ENCODE peak calls at places on chromosomes 3 and 15, in four cellular contexts. Q is pancreas, L is transverse colon, P is dorsolateral prefrontal cortex. R is an unnamed sample.

GRCh38 chr3:134527037-134527436 is 41.2 kb downstream of the CEP63 start:
- DNase-seq in Q (no peak), L (no peak), P (no peak), R (no peak)

GRCh38 chr15:70286110-70286806 is 188.5 kb upstream of the TLE3 start:
- DNase-seq in Q (no peak), L (no peak), P (no peak), R (no peak)

GRCh38 chr15:99911824-99912223 is 178.6 kb upstream of the LYSMD4 start:
- DNase-seq in Q (no peak), L (no peak), P (no peak), R (no peak)

GRCh38 chr15:26082833-26083174 is 219.7 kb upstream of the ATP10A start:
- DNase-seq in Q (no peak), L (no peak), P (no peak), R (no peak)

GRCh38 chr15:100681335-100681746 is 79.0 kb downstream of the ASB7 start:
- DNase-seq in Q (no peak), L (no peak), P (no peak), R (no peak)

GRCh38 chr15:88656760-88657221 is 18.0 kb downstream of the ISG20 start:
- DNase-seq in Q (no peak), L (peak; percentile 74), P (no peak), R (no peak)

GRCh38 chr3:175777495-175777894 is 918.4 kb downstream of the NAALADL2 start:
- DNase-seq in Q (no peak), L (no peak), P (no peak), R (no peak)

GRCh38 chr3:196323723-196324122 is 5.7 kb upstream of the DYNLT2B start:
- DNase-seq in Q (no peak), L (no peak), P (no peak), R (no peak)

GRCh38 chr3:184322731-184323487 is 8.5 kb downstream of the EIF4G1 start:
- DNase-seq in Q (peak; percentile 26), L (no peak), P (no peak), R (no peak)

DNA sequence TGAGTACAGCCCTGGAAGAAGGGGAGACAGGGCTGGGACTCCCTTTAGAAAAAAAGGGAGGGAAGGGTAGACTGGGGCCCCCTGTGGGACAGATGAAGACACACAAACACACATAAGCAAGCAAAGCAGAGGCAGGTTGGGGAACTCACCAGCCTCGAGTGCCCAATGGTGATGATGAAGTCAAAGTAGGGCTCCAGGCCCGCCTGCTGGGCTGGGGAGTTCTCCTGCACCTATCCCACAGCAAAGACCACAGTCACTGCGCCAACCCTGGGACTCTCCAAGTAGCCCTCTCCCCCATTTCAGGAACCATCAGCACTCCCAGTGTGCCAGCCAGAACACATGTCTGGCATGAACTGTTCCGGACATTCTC is 4.1 kb downstream of the GORASP1 start:
- DNase-seq in Q (no peak), L (no peak), P (no peak), R (no peak)
- TF ChIP-seq CTCF in Q (no peak), L (no peak), P (no peak), R (no peak)

DNA sequence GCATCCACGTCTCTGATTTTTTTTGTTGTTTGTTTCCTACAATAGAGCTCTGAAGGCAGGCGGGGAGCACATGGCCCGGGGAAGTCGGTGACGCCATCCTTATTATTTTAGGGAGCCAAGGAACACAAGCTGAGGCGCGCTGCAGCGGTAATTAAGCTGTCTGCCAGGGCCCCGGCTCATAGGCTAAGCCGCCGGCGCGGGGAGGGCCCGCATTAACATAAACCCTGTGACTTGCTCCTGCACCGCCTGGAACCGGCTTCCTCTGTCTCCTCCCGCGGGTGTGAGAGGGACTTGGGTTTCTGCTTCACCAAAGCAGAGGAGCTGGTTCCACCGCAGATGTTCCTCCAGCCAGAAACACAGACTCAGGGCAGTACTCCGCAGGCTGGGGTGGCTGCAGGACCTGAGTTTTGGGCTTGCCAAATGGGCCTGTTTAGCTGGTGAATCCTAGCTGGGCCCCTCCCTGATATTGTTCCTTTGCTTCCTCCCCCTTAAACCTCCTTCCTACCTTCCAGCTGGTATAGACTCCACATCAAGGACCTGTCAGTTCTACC is 25.3 kb downstream of the ANP32A start:
- DNase-seq in Q (peak; percentile 59), L (peak; percentile 90), P (peak; percentile 94), R (peak; percentile 94)
- H3K4me3 ChIP-seq in Q (no peak overlapping the region), L (no peak overlapping the region), P (peak overlapping the region; percentile 48), R (peak overlapping the region; percentile 11)

GRCh38 chr15:64634576-64635485 is 140.6 kb downstream of the RBPMS2 start:
- DNase-seq in Q (no peak), L (no peak), P (no peak), R (no peak)

GRCh38 chr15:64629063-64629462 is 146.3 kb downstream of the RBPMS2 start:
- DNase-seq in Q (no peak), L (no peak), P (no peak), R (no peak)

GRCh38 chr15:64634020-64634419 is 141.4 kb downstream of the RBPMS2 start:
- DNase-seq in Q (no peak), L (peak; percentile 24), P (no peak), R (no peak)

GRCh38 chr15:64633332-64633731 is 142.1 kb downstream of the RBPMS2 start:
- DNase-seq in Q (no peak), L (no peak), P (no peak), R (no peak)

DNA sequence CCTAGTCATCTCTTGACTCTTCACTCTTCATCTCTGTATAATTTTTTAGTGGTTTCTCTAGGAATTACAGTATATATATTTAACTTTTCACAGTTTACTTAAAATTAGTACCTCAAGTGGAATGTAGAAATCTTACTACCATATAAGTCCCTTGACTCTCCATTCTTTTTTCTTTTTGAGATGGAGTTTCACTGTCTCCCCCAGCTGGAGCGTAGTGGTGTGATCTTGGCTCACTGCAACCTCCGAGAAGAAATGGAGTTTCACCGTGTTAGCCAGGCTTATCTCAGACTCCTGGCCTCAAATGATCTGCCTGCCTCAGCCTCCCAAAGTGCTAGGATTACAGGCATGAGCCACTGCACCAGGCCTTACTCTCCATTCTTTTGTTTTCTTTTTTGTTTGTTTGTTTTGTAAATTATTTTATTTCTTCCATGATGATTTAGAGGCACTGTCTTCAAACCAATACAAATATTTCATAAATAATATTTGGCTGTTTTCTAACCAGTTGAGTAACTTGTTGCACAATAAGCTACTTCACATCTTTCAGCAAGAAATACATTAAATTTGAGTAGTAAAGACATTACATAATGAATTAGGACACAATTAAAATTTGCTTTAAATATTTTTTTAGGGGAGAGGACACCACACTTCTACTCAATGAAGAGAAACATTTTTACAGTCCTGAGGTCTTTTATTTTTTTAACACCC is 144.8 kb downstream of the RBPMS2 start:
- DNase-seq in Q (no peak), L (no peak), P (no peak), R (no peak)
- TF ChIP-seq CTCF in Q (no peak), L (no peak), P (no peak), R (no peak)

DNA sequence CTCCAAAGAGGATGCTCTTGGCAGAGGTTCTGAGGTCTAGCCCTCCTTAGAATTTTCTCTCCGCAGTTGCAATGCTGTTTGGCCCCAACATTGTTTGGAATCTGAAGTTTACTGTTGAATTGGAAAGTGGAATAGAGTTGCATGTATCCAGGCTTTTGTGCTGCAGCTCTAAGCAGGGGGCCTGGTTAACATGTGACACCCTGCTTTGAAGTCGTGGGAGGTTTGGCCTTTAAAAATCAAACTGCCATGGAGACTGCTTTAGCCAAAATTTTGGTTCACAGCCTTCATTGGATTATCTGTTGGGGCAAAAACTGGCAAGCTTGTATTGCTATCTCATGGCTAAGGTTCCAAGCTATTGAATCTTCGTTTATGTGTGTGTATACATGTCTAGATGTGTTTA is 15.8 kb downstream of the CYP11A1 start:
- DNase-seq in Q (no peak), L (no peak), P (no peak), R (no peak)
- H3K4me3 ChIP-seq in Q (no peak overlapping the region), L (no peak overlapping the region), P (no peak overlapping the region), R (no peak overlapping the region)